ENCODE peak calls at places on chromosomes 5 and 9, in six cellular contexts. R, D, A, B, L and O are unnamed samples. For H3K9me3, the result is how much of the 10 kb centered on the place peaks cover.

GRCh38 chr9:116391306-116391900 is 237.8 kb downstream of the PAPPA start:
- DNase-seq in R (no peak), D (no peak), A (no peak), B (no peak), L (no peak), O (no peak)

GRCh38 chr5:78887384-78888118 is 97.6 kb downstream of the ARSB start:
- DNase-seq in R (no peak), D (peak), A (no peak), B (no peak), L (peak), O (no peak)

GRCh38 chr5:57979671-57980070 is 480.2 kb downstream of the PLK2 start:
- DNase-seq in R (no peak), D (no peak), A (no peak), B (no peak), L (no peak), O (no peak)

GRCh38 chr9:4864234-4864661 is 71.5 kb downstream of the RCL1 start:
- DNase-seq in R (no peak), D (no peak), A (no peak), B (no peak), L (no peak), O (no peak)

GRCh38 chr5:54470191-54470590 is 14.7 kb downstream of the HSPB3 start:
- DNase-seq in R (no peak), D (no peak), A (no peak), B (no peak), L (no peak), O (no peak)

GRCh38 chr5:157469687-157470086 is 9.7 kb downstream of the NIPAL4 start:
- DNase-seq in R (no peak), D (no peak), A (no peak), B (no peak), L (no peak), O (no peak)

GRCh38 chr9:88458716-88459115 is 70.5 kb downstream of the SPIN1 start:
- DNase-seq in R (no peak), D (no peak), A (no peak), B (no peak), L (no peak), O (no peak)

GRCh38 chr5:139704748-139705147 is 56.6 kb downstream of the CXXC5 start:
- DNase-seq in R (no peak), D (no peak), A (no peak), B (no peak), L (no peak), O (no peak)

GRCh38 chr5:181167814-181168488 is 20.6 kb downstream of the OR2V2 start:
- DNase-seq in R (no peak), D (peak), A (no peak), B (no peak), L (peak), O (no peak)

GRCh38 chr5:165201364-165202143 is 1696.1 kb downstream of the MAT2B start:
- DNase-seq in R (no peak), D (no peak), A (no peak), B (no peak), L (no peak), O (no peak)

GRCh38 chr5:109252731-109253130 is 157.0 kb downstream of the PJA2 start:
- DNase-seq in R (no peak), D (no peak), A (no peak), B (no peak), L (no peak), O (no peak)

GRCh38 chr5:112693301-112693700 is 44.4 kb upstream of the APC start:
- DNase-seq in R (no peak), D (no peak), A (no peak), B (no peak), L (no peak), O (no peak)

GRCh38 chr9:90970603-90971002 is 169.0 kb downstream of the SYK start:
- DNase-seq in R (no peak), D (no peak), A (no peak), B (no peak), L (no peak), O (no peak)

GRCh38 chr9:22097712-22098111 is 88.6 kb upstream of the CDKN2B start:
- DNase-seq in R (no peak), D (peak), A (no peak), B (no peak), L (no peak), O (no peak)

GRCh38 chr9:15144567-15145174 is 162.3 kb downstream of the TTC39B start:
- DNase-seq in R (no peak), D (no peak), A (no peak), B (no peak), L (no peak), O (no peak)

GRCh38 chr5:126686451-126687126 is 85.8 kb downstream of the PHAX start:
- DNase-seq in R (no peak), D (no peak), A (no peak), B (no peak), L (peak), O (no peak)

GRCh38 chr9:120710110-120710981 is 3.9 kb downstream of the MEGF9 start:
- DNase-seq in R (no peak), D (peak), A (no peak), B (peak), L (peak), O (no peak)

GRCh38 chr9:69660304-69660703 is 11.9 kb downstream of the APBA1 start:
- DNase-seq in R (no peak), D (no peak), A (no peak), B (no peak), L (no peak), O (no peak)

GRCh38 chr9:96871176-96871575 is 16.9 kb upstream of the ZNF782 start:
- DNase-seq in R (no peak), D (no peak), A (no peak), B (no peak), L (no peak), O (no peak)

GRCh38 chr5:111627862-111628261 is 115.5 kb upstream of the STARD4 start:
- DNase-seq in R (no peak), D (no peak), A (no peak), B (no peak), L (no peak), O (no peak)

GRCh38 chr9:23621166-23621565 is 204.9 kb downstream of the ELAVL2 start:
- DNase-seq in R (no peak), D (no peak), A (no peak), B (no peak), L (no peak), O (no peak)

GRCh38 chr9:70668751-70669150 is 254.3 kb upstream of the KLF9 start:
- DNase-seq in R (no peak), D (no peak), A (no peak), B (no peak), L (no peak), O (no peak)

GRCh38 chr5:57824047-57824446 is 341.4 kb upstream of the ACTBL2 start:
- DNase-seq in R (no peak), D (no peak), A (no peak), B (no peak), L (no peak), O (no peak)

GRCh38 chr9:135098400-135099105 is 11.1 kb downstream of the OLFM1 start:
- DNase-seq in R (no peak), D (no peak), A (no peak), B (no peak), L (peak), O (no peak)

GRCh38 chr9:96219615-96220257 is 82.2 kb downstream of the HSD17B3 start:
- DNase-seq in R (peak), D (peak), A (peak), B (no peak), L (peak), O (peak)

GRCh38 chr5:67537439-67538342 is 341.1 kb upstream of the CD180 start:
- DNase-seq in R (no peak), D (peak), A (no peak), B (no peak), L (no peak), O (no peak)

GRCh38 chr9:134899818-134900325 is 17.8 kb downstream of the FCN1 start:
- DNase-seq in R (no peak), D (no peak), A (no peak), B (no peak), L (no peak), O (no peak)

GRCh38 chr5:44935262-44935661 is 126.5 kb downstream of the MRPS30 start:
- DNase-seq in R (no peak), D (no peak), A (no peak), B (no peak), L (no peak), O (no peak)

GRCh38 chr5:38208782-38209378 is 49.5 kb upstream of the EGFLAM start:
- DNase-seq in R (no peak), D (peak), A (no peak), B (peak), L (peak), O (no peak)

DNA sequence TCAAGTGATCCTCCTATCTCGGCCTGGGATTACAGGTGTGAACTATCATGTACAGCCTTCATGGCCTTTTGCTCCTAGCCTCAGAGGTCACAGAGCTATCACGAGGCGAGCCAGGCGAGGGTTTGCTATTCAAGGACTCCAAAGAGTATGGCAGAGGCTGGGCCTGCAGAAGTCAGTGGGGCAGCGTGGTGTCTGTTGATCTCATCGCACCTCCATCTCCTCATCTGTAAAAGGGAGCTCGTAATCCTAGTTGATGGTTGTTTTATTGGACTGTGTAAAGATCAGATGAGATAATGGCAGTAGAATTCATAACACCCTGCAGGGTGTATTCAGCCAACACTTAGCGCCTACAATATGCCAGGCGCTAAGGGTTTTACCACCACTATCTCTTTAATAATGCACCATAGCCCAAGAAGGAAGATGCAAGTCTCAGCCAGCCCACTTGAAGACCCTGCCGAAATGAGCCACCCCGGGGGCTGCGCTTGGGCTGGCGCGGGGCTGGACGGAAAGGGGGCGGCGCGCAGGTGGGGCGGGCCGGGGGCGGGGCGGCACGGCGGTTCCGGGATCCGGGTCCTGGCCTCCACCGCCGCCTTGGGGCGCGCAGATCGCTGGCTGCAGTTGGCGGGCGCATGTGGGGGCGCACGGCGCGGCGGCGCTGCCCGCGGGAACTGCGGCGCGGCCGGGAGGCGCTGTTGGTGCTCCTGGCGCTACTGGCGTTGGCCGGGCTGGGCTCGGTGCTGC is at the start of gene GALNT12:
- DNase-seq in R (no peak), D (peak), A (peak), B (no peak), L (peak), O (no peak)
- H3K4me3 ChIP-seq in R (peak), D (peak), A (peak), B (peak), L (peak), O (peak)

GRCh38 chr9:101400120-101400519 is 1.5 kb downstream of the ZNF189 start:
- DNase-seq in R (peak), D (no peak), A (no peak), B (no peak), L (no peak), O (peak)

GRCh38 chr9:101399641-101399965 is 952 bp downstream of the ZNF189 start:
- DNase-seq in R (no peak), D (peak), A (no peak), B (no peak), L (peak), O (no peak)

GRCh38 chr9:101397746-101398334 is 578 bp downstream of the MRPL50 start:
- DNase-seq in R (no peak), D (no peak), A (no peak), B (peak), L (no peak), O (no peak)

GRCh38 chr9:101398930-101399640 is 434 bp downstream of the ZNF189 start:
- DNase-seq in R (no peak), D (no peak), A (no peak), B (no peak), L (peak), O (no peak)

DNA sequence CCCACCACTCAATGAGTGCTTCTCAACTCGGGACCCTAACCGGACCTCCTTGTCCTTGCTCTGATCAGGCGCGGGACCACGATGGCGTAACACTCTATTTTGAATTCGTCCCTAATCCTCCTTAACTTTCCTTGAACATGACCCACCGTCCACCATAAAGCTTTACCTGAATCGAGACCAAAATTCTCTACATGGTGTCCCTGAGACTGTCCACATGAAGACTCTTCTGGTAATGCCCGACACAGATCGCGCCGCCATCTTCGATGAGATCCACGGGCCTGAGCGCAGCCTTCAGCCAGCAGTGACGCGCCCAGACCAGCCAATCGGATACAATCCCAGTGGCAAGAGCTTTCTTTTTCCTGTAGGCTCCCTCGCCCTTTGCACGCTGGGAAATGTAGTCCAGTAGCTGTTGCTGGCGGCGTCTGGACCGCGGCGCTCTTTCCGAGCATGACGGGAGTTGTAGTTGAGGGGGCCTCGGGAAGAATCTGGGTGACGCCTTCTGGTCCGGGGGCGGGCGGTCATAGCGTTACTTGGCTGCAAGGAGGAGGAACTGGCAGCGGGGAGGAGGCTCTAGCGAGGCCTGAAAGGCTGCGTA is at the start of the genes MRPL50 and ZNF189:
- DNase-seq in R (peak), D (peak), A (peak), B (peak), L (peak), O (peak)
- H3K9me3 ChIP-seq in R (under half), D (under half), A (under half), B (under half), L (under half), O (under half)

DNA sequence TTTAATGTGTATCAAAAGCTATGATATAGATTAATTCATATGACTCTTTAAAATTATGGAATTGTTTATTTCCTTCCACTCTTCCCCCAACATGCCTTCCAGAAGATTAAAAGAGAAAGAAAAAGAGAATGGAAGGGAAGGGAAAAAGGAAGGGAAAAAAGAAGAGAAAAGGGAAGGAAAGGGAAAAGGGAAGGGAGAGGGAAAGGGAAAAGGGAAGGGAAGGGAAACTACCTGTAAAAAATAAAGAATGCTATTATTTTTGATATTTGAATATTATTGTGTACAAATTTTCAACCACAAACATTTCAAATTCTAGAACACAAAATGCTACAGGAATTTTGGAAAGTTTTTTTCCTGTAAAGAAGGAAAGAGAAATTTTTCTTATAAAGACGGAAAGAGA is 281.7 kb downstream of the SLCO4C1 start:
- DNase-seq in R (no peak), D (no peak), A (no peak), B (no peak), L (no peak), O (no peak)
- H3K4me3 ChIP-seq in R (no peak), D (no peak), A (no peak), B (no peak), L (no peak), O (no peak)

GRCh38 chr9:61671276-61671973 is 481.6 kb downstream of the SPATA31A7 start:
- DNase-seq in R (no peak), D (no peak), A (peak), B (no peak), L (no peak), O (no peak)

GRCh38 chr9:61673664-61674381 is 484.0 kb downstream of the SPATA31A7 start:
- DNase-seq in R (no peak), D (no peak), A (peak), B (no peak), L (no peak), O (peak)

GRCh38 chr9:61674882-61675281 is 485.0 kb downstream of the SPATA31A7 start:
- DNase-seq in R (no peak), D (no peak), A (no peak), B (no peak), L (no peak), O (no peak)

GRCh38 chr9:61673247-61673646 is 483.4 kb downstream of the SPATA31A7 start:
- DNase-seq in R (no peak), D (no peak), A (peak), B (no peak), L (no peak), O (no peak)

GRCh38 chr9:61674465-61674864 is 484.6 kb downstream of the SPATA31A7 start:
- DNase-seq in R (no peak), D (no peak), A (no peak), B (no peak), L (no peak), O (no peak)
- H3K9me3 ChIP-seq in R (under half), D (under half), A (under half), B (under half), L (under half), O (under half)